ENCODE peak calls at places on chromosomes 13 and 19, in eight cellular contexts. One of them, this sample, is unnamed.

GRCh38 chr19:50365434-50366306 is at the start of gene NAPSA:
- DNase-seq in AG10803: no peak
- DNase-seq in body of pancreas: no peak
- DNase-seq in bronchial epithelial cell: no peak
- DNase-seq in CD8-positive, alpha-beta T cell: no peak
- DNase-seq in lung: no peak
- DNase-seq in fibroblast of mammary gland: no peak
- DNase-seq in fibroblast of lung: no peak
- DNase-seq in this sample: no peak

GRCh38 chr19:47598407-47599349 is 10.3 kb upstream of the BICRA start:
- DNase-seq in AG10803: peak
- DNase-seq in body of pancreas: peak
- DNase-seq in bronchial epithelial cell: peak
- DNase-seq in CD8-positive, alpha-beta T cell: no peak
- DNase-seq in lung: peak
- DNase-seq in fibroblast of mammary gland: peak
- DNase-seq in fibroblast of lung: peak
- DNase-seq in this sample: peak

GRCh38 chr13:73767191-73767741 is 366.9 kb downstream of the KLF12 start:
- DNase-seq in AG10803: no peak
- DNase-seq in body of pancreas: no peak
- DNase-seq in bronchial epithelial cell: no peak
- DNase-seq in CD8-positive, alpha-beta T cell: no peak
- DNase-seq in lung: no peak
- DNase-seq in fibroblast of mammary gland: no peak
- DNase-seq in fibroblast of lung: peak
- DNase-seq in this sample: peak

GRCh38 chr19:1067341-1068103 is 555 bp downstream of the ARHGAP45 start:
- DNase-seq in AG10803: no peak
- DNase-seq in body of pancreas: no peak
- DNase-seq in bronchial epithelial cell: no peak
- DNase-seq in CD8-positive, alpha-beta T cell: peak
- DNase-seq in lung: no peak
- DNase-seq in fibroblast of mammary gland: no peak
- DNase-seq in fibroblast of lung: no peak
- DNase-seq in this sample: no peak

GRCh38 chr13:42883142-42883541 is 101.8 kb downstream of the FAM216B start:
- DNase-seq in AG10803: no peak
- DNase-seq in body of pancreas: no peak
- DNase-seq in bronchial epithelial cell: peak
- DNase-seq in CD8-positive, alpha-beta T cell: no peak
- DNase-seq in lung: no peak
- DNase-seq in fibroblast of mammary gland: peak
- DNase-seq in fibroblast of lung: no peak
- DNase-seq in this sample: peak

GRCh38 chr13:24207841-24208240 is 47.3 kb downstream of the SPATA13 start:
- DNase-seq in AG10803: no peak
- DNase-seq in body of pancreas: no peak
- DNase-seq in bronchial epithelial cell: no peak
- DNase-seq in CD8-positive, alpha-beta T cell: no peak
- DNase-seq in lung: no peak
- DNase-seq in fibroblast of mammary gland: no peak
- DNase-seq in fibroblast of lung: no peak
- DNase-seq in this sample: no peak

GRCh38 chr19:17601683-17602082 is 46.2 kb downstream of the COLGALT1 start:
- DNase-seq in AG10803: no peak
- DNase-seq in body of pancreas: no peak
- DNase-seq in bronchial epithelial cell: no peak
- DNase-seq in CD8-positive, alpha-beta T cell: no peak
- DNase-seq in lung: no peak
- DNase-seq in fibroblast of mammary gland: no peak
- DNase-seq in fibroblast of lung: no peak
- DNase-seq in this sample: no peak

GRCh38 chr13:31749929-31750328 is 10.6 kb downstream of the RXFP2 start:
- DNase-seq in AG10803: peak
- DNase-seq in body of pancreas: no peak
- DNase-seq in bronchial epithelial cell: peak
- DNase-seq in CD8-positive, alpha-beta T cell: no peak
- DNase-seq in lung: no peak
- DNase-seq in fibroblast of mammary gland: peak
- DNase-seq in fibroblast of lung: peak
- DNase-seq in this sample: peak

GRCh38 chr19:19418548-19419260 is 13.2 kb downstream of the GATAD2A start:
- DNase-seq in AG10803: peak
- DNase-seq in body of pancreas: no peak
- DNase-seq in bronchial epithelial cell: no peak
- DNase-seq in CD8-positive, alpha-beta T cell: no peak
- DNase-seq in lung: no peak
- DNase-seq in fibroblast of mammary gland: no peak
- DNase-seq in fibroblast of lung: no peak
- DNase-seq in this sample: peak

GRCh38 chr13:45527699-45528462 is 63.1 kb downstream of the COG3 start:
- DNase-seq in AG10803: no peak
- DNase-seq in body of pancreas: no peak
- DNase-seq in bronchial epithelial cell: peak
- DNase-seq in CD8-positive, alpha-beta T cell: no peak
- DNase-seq in lung: no peak
- DNase-seq in fibroblast of mammary gland: no peak
- DNase-seq in fibroblast of lung: peak
- DNase-seq in this sample: no peak

GRCh38 chr19:19697589-19697988 is 28.9 kb downstream of the ZNF101 start:
- DNase-seq in AG10803: no peak
- DNase-seq in body of pancreas: no peak
- DNase-seq in bronchial epithelial cell: no peak
- DNase-seq in CD8-positive, alpha-beta T cell: no peak
- DNase-seq in lung: no peak
- DNase-seq in fibroblast of mammary gland: no peak
- DNase-seq in fibroblast of lung: no peak
- DNase-seq in this sample: no peak

GRCh38 chr13:91534996-91535395 is 136.6 kb downstream of the GPC5 start:
- DNase-seq in AG10803: no peak
- DNase-seq in body of pancreas: no peak
- DNase-seq in bronchial epithelial cell: no peak
- DNase-seq in CD8-positive, alpha-beta T cell: no peak
- DNase-seq in lung: no peak
- DNase-seq in fibroblast of mammary gland: no peak
- DNase-seq in fibroblast of lung: no peak
- DNase-seq in this sample: no peak

GRCh38 chr19:44931541-44931940 is 10.5 kb upstream of the APOC4 start:
- DNase-seq in AG10803: no peak
- DNase-seq in body of pancreas: no peak
- DNase-seq in bronchial epithelial cell: no peak
- DNase-seq in CD8-positive, alpha-beta T cell: no peak
- DNase-seq in lung: no peak
- DNase-seq in fibroblast of mammary gland: no peak
- DNase-seq in fibroblast of lung: no peak
- DNase-seq in this sample: no peak

GRCh38 chr13:113916330-113916815 is 52.5 kb upstream of the GAS6 start:
- DNase-seq in AG10803: peak
- DNase-seq in body of pancreas: no peak
- DNase-seq in bronchial epithelial cell: peak
- DNase-seq in CD8-positive, alpha-beta T cell: no peak
- DNase-seq in lung: no peak
- DNase-seq in fibroblast of mammary gland: peak
- DNase-seq in fibroblast of lung: peak
- DNase-seq in this sample: no peak

GRCh38 chr13:113914333-113915011 is 50.6 kb upstream of the GAS6 start:
- DNase-seq in AG10803: no peak
- DNase-seq in body of pancreas: no peak
- DNase-seq in bronchial epithelial cell: no peak
- DNase-seq in CD8-positive, alpha-beta T cell: no peak
- DNase-seq in lung: no peak
- DNase-seq in fibroblast of mammary gland: no peak
- DNase-seq in fibroblast of lung: no peak
- DNase-seq in this sample: no peak

GRCh38 chr13:113917096-113917495 is 53.2 kb upstream of the GAS6 start:
- DNase-seq in AG10803: no peak
- DNase-seq in body of pancreas: no peak
- DNase-seq in bronchial epithelial cell: no peak
- DNase-seq in CD8-positive, alpha-beta T cell: no peak
- DNase-seq in lung: peak
- DNase-seq in fibroblast of mammary gland: no peak
- DNase-seq in fibroblast of lung: no peak
- DNase-seq in this sample: no peak

GRCh38 chr13:113915012-113915763 is 51.3 kb upstream of the GAS6 start:
- DNase-seq in AG10803: no peak
- DNase-seq in body of pancreas: no peak
- DNase-seq in bronchial epithelial cell: no peak
- DNase-seq in CD8-positive, alpha-beta T cell: no peak
- DNase-seq in lung: peak
- DNase-seq in fibroblast of mammary gland: no peak
- DNase-seq in fibroblast of lung: no peak
- DNase-seq in this sample: no peak

GRCh38 chr13:113915786-113916329 is 52.0 kb upstream of the GAS6 start:
- DNase-seq in AG10803: no peak
- DNase-seq in body of pancreas: no peak
- DNase-seq in bronchial epithelial cell: no peak
- DNase-seq in CD8-positive, alpha-beta T cell: no peak
- DNase-seq in lung: no peak
- DNase-seq in fibroblast of mammary gland: no peak
- DNase-seq in fibroblast of lung: no peak
- DNase-seq in this sample: no peak
- H3K4me3 ChIP-seq in AG10803: no peak
- H3K4me3 ChIP-seq in body of pancreas: no peak
- H3K4me3 ChIP-seq in bronchial epithelial cell: no peak
- H3K4me3 ChIP-seq in CD8-positive, alpha-beta T cell: no peak
- H3K4me3 ChIP-seq in lung: no peak
- H3K4me3 ChIP-seq in fibroblast of mammary gland: no peak
- H3K4me3 ChIP-seq in fibroblast of lung: no peak
- H3K4me3 ChIP-seq in this sample: no peak

DNA sequence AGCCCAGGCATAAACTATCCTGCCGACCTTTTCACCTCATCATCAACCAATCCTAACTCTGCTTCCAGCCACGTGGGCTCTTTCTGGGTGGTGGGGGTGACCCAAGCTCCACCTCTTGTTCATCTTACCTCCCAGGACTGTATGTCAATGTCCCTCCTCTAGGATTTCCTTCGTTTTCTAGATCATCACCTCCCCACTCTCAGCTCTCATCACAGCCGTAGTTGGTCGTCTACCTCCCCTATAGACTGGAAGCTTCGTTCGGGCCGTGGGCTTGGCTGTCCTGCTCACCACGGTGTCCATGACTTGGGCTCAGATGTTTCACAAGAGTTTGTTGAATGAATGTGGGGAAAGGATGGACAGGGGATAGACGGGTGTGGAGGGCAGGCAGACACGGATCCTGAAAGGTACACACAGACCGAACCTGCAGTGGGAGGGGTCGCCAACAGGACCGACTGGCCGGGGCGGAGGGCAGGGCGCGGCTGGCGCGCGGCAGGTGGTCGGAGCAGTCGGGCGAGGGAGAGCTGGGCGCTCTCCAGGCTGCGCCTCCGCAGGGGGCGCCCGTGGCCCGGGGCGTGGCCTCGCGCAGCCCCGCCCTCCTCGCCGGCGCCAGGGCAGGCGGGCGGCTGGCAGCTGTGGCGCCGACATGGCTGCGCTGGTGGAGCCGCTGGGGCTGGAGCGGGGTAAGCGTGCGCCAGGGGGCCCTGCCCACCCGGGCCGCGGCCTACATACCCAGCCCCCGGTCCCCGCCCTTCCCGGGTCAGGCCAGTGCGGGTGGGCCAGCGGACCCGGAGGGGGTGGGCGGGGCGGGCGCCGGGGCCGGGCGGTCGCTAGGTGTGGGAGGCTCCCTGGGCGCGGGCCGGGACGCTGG is at the start of gene LIN7B:
- DNase-seq in AG10803: peak
- DNase-seq in body of pancreas: peak
- DNase-seq in bronchial epithelial cell: peak
- DNase-seq in CD8-positive, alpha-beta T cell: peak
- DNase-seq in lung: no peak
- DNase-seq in fibroblast of mammary gland: peak
- DNase-seq in fibroblast of lung: peak
- DNase-seq in this sample: peak
- TF ChIP-seq CTCF in AG10803: no peak
- TF ChIP-seq CTCF in body of pancreas: peak
- TF ChIP-seq CTCF in bronchial epithelial cell: peak
- TF ChIP-seq CTCF in CD8-positive, alpha-beta T cell: peak
- TF ChIP-seq CTCF in lung: peak
- TF ChIP-seq CTCF in fibroblast of mammary gland: no peak
- TF ChIP-seq CTCF in fibroblast of lung: no peak
- TF ChIP-seq CTCF in this sample: peak

DNA sequence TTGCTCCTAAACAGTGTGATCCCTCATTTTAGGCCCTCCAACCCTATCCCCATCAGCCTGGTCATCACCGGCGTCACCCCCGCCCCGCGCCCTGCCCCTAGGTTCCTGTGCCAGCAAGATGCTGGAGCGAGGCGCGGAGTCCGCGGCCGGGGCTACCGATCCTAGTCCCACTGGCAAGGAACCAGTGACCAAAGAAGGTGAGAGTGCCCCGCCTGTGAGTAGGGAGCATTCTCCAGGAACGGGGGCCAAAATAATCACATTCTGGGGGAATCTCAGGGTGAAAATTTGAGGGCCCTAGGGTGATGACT is 1.3 kb downstream of the ZNF575 start:
- DNase-seq in AG10803: no peak
- DNase-seq in body of pancreas: no peak
- DNase-seq in bronchial epithelial cell: no peak
- DNase-seq in CD8-positive, alpha-beta T cell: no peak
- DNase-seq in lung: no peak
- DNase-seq in fibroblast of mammary gland: no peak
- DNase-seq in fibroblast of lung: no peak
- DNase-seq in this sample: no peak
- H3K4me3 ChIP-seq in AG10803: peak
- H3K4me3 ChIP-seq in body of pancreas: no peak
- H3K4me3 ChIP-seq in bronchial epithelial cell: peak
- H3K4me3 ChIP-seq in CD8-positive, alpha-beta T cell: no peak
- H3K4me3 ChIP-seq in lung: no peak
- H3K4me3 ChIP-seq in fibroblast of mammary gland: peak
- H3K4me3 ChIP-seq in fibroblast of lung: peak
- H3K4me3 ChIP-seq in this sample: peak

GRCh38 chr13:105142556-105142955 is 1392.9 kb downstream of the EFNB2 start:
- DNase-seq in AG10803: no peak
- DNase-seq in body of pancreas: no peak
- DNase-seq in bronchial epithelial cell: no peak
- DNase-seq in CD8-positive, alpha-beta T cell: no peak
- DNase-seq in lung: no peak
- DNase-seq in fibroblast of mammary gland: no peak
- DNase-seq in fibroblast of lung: no peak
- DNase-seq in this sample: no peak

GRCh38 chr13:105144020-105144419 is 1391.4 kb downstream of the EFNB2 start:
- DNase-seq in AG10803: no peak
- DNase-seq in body of pancreas: no peak
- DNase-seq in bronchial epithelial cell: no peak
- DNase-seq in CD8-positive, alpha-beta T cell: no peak
- DNase-seq in lung: no peak
- DNase-seq in fibroblast of mammary gland: no peak
- DNase-seq in fibroblast of lung: no peak
- DNase-seq in this sample: no peak

GRCh38 chr13:105135852-105136251 is 1399.6 kb downstream of the EFNB2 start:
- DNase-seq in AG10803: no peak
- DNase-seq in body of pancreas: no peak
- DNase-seq in bronchial epithelial cell: no peak
- DNase-seq in CD8-positive, alpha-beta T cell: no peak
- DNase-seq in lung: no peak
- DNase-seq in fibroblast of mammary gland: no peak
- DNase-seq in fibroblast of lung: no peak
- DNase-seq in this sample: no peak

GRCh38 chr13:105139048-105139379 is 1396.4 kb downstream of the EFNB2 start:
- DNase-seq in AG10803: no peak
- DNase-seq in body of pancreas: no peak
- DNase-seq in bronchial epithelial cell: no peak
- DNase-seq in CD8-positive, alpha-beta T cell: no peak
- DNase-seq in lung: no peak
- DNase-seq in fibroblast of mammary gland: no peak
- DNase-seq in fibroblast of lung: no peak
- DNase-seq in this sample: no peak

GRCh38 chr13:105139380-105140285 is 1395.8 kb downstream of the EFNB2 start:
- DNase-seq in AG10803: peak
- DNase-seq in body of pancreas: peak
- DNase-seq in bronchial epithelial cell: peak
- DNase-seq in CD8-positive, alpha-beta T cell: peak
- DNase-seq in lung: peak
- DNase-seq in fibroblast of mammary gland: peak
- DNase-seq in fibroblast of lung: peak
- DNase-seq in this sample: peak
- TF ChIP-seq CTCF in AG10803: peak
- TF ChIP-seq CTCF in body of pancreas: peak
- TF ChIP-seq CTCF in bronchial epithelial cell: no peak
- TF ChIP-seq CTCF in CD8-positive, alpha-beta T cell: no peak
- TF ChIP-seq CTCF in lung: no peak
- TF ChIP-seq CTCF in fibroblast of mammary gland: peak
- TF ChIP-seq CTCF in fibroblast of lung: peak
- TF ChIP-seq CTCF in this sample: no peak